ENCODE peak calls at places on chromosomes 13 and 19, in five cellular contexts. E, I, D, B and Z are unnamed samples.
A peak's percentile ranks its signal among the peaks of the same experiment; 100 is the strongest.

GRCh38 chr19:50717891-50718254 is 1.7 kb downstream of the SHANK1 start:
- DNase-seq in E (no peak), I (no peak), D (no peak), B (no peak), Z (no peak)

GRCh38 chr13:99033814-99034213 is 56.0 kb upstream of the DOCK9 start:
- DNase-seq in E (no peak), I (no peak), D (no peak), B (peak; percentile 37), Z (peak; percentile 20)

GRCh38 chr19:17320435-17320834 is 11.1 kb downstream of the DDA1 start:
- DNase-seq in E (no peak), I (no peak), D (no peak), B (no peak), Z (no peak)

GRCh38 chr13:109741966-109742365 is 44.4 kb downstream of the IRS2 start:
- DNase-seq in E (no peak), I (no peak), D (no peak), B (no peak), Z (no peak)

GRCh38 chr13:89694471-89694870 is 1653.0 kb upstream of the MIR17HG start:
- DNase-seq in E (no peak), I (no peak), D (no peak), B (no peak), Z (no peak)

GRCh38 chr13:108742681-108743080 is 113.3 kb downstream of the MYO16 start:
- DNase-seq in E (no peak), I (no peak), D (no peak), B (no peak), Z (no peak)

GRCh38 chr19:1472227-1473055 is 6.6 kb downstream of the C19orf25 start:
- DNase-seq in E (no peak), I (no peak), D (no peak), B (no peak), Z (no peak)

GRCh38 chr19:51440846-51441409 is 17.3 kb downstream of the SIGLEC8 start:
- DNase-seq in E (no peak), I (no peak), D (no peak), B (no peak), Z (no peak)